ENCODE peak calls at places on chromosomes 13 and 19, in four cellular contexts. One of them, this sample, is unnamed. For H3K27me3, the result is how much of the 10 kb centered on the place peaks cover.

GRCh38 chr13:79775830-79776229 is 294.9 kb downstream of the NDFIP2 start:
- DNase-seq in ovary: no peak
- DNase-seq in K562: no peak
- DNase-seq in SK-N-SH: no peak
- DNase-seq in this sample: peak

GRCh38 chr13:103815619-103816018 is 749.4 kb upstream of the SLC10A2 start:
- DNase-seq in ovary: no peak
- DNase-seq in K562: no peak
- DNase-seq in SK-N-SH: no peak
- DNase-seq in this sample: no peak

GRCh38 chr19:55657004-55657747 is 2.3 kb downstream of the U2AF2 start:
- DNase-seq in ovary: no peak
- DNase-seq in K562: no peak
- DNase-seq in SK-N-SH: no peak
- DNase-seq in this sample: no peak

GRCh38 chr19:10655457-10656312 is 1.5 kb downstream of the ILF3 start:
- DNase-seq in ovary: no peak
- DNase-seq in K562: peak
- DNase-seq in SK-N-SH: peak
- DNase-seq in this sample: no peak

GRCh38 chr19:41299755-41300089 is 10.2 kb upstream of the CCDC97 start:
- DNase-seq in ovary: no peak
- DNase-seq in K562: no peak
- DNase-seq in SK-N-SH: no peak
- DNase-seq in this sample: no peak

GRCh38 chr19:4051175-4052101 is 15.3 kb downstream of the ZBTB7A start:
- DNase-seq in ovary: peak
- DNase-seq in K562: no peak
- DNase-seq in SK-N-SH: no peak
- DNase-seq in this sample: no peak

GRCh38 chr13:110301606-110302131 is 5.3 kb downstream of the COL4A1 start:
- DNase-seq in ovary: no peak
- DNase-seq in K562: no peak
- DNase-seq in SK-N-SH: no peak
- DNase-seq in this sample: no peak

GRCh38 chr13:108955741-108956140 is 326.3 kb downstream of the MYO16 start:
- DNase-seq in ovary: no peak
- DNase-seq in K562: no peak
- DNase-seq in SK-N-SH: no peak
- DNase-seq in this sample: no peak

GRCh38 chr13:40503966-40504591 is 162.4 kb downstream of the FOXO1 start:
- DNase-seq in ovary: no peak
- DNase-seq in K562: no peak
- DNase-seq in SK-N-SH: no peak
- DNase-seq in this sample: peak

GRCh38 chr13:109707044-109707794 is 79.2 kb downstream of the IRS2 start:
- DNase-seq in ovary: no peak
- DNase-seq in K562: peak
- DNase-seq in SK-N-SH: no peak
- DNase-seq in this sample: no peak

GRCh38 chr19:49924004-49924880 is 4.8 kb upstream of the ATF5 start:
- DNase-seq in ovary: no peak
- DNase-seq in K562: peak
- DNase-seq in SK-N-SH: no peak
- DNase-seq in this sample: no peak

GRCh38 chr19:11203194-11204075 is 6.1 kb upstream of the KANK2 start:
- DNase-seq in ovary: peak
- DNase-seq in K562: peak
- DNase-seq in SK-N-SH: peak
- DNase-seq in this sample: no peak

GRCh38 chr13:33016414-33017409 is at the start of gene KL:
- DNase-seq in ovary: no peak
- DNase-seq in K562: no peak
- DNase-seq in SK-N-SH: peak
- DNase-seq in this sample: no peak

GRCh38 chr19:2949939-2950285 is 5.1 kb upstream of the ZNF77 start:
- DNase-seq in ovary: no peak
- DNase-seq in K562: peak
- DNase-seq in SK-N-SH: peak
- DNase-seq in this sample: no peak

GRCh38 chr13:98272549-98272948 is 95.5 kb upstream of the RNF113B start:
- DNase-seq in ovary: no peak
- DNase-seq in K562: no peak
- DNase-seq in SK-N-SH: no peak
- DNase-seq in this sample: no peak

GRCh38 chr19:18896421-18896841 is 473 bp upstream of the CERS1 start:
- DNase-seq in ovary: no peak
- DNase-seq in K562: no peak
- DNase-seq in SK-N-SH: peak
- DNase-seq in this sample: no peak

GRCh38 chr19:29598496-29598895 is 7.6 kb upstream of the POP4 start:
- DNase-seq in ovary: no peak
- DNase-seq in K562: no peak
- DNase-seq in SK-N-SH: no peak
- DNase-seq in this sample: no peak

GRCh38 chr13:107091386-107091785 is 523.4 kb upstream of the ARGLU1 start:
- DNase-seq in ovary: no peak
- DNase-seq in K562: no peak
- DNase-seq in SK-N-SH: no peak
- DNase-seq in this sample: no peak

GRCh38 chr13:67119481-67119883 is 110.7 kb downstream of the PCDH9 start:
- DNase-seq in ovary: no peak
- DNase-seq in K562: peak
- DNase-seq in SK-N-SH: no peak
- DNase-seq in this sample: peak

GRCh38 chr19:33376423-33376822 is 2.9 kb downstream of the CEBPG start:
- DNase-seq in ovary: peak
- DNase-seq in K562: no peak
- DNase-seq in SK-N-SH: no peak
- DNase-seq in this sample: no peak

GRCh38 chr19:46482645-46483044 is 11.3 kb upstream of the PNMA8A start:
- DNase-seq in ovary: no peak
- DNase-seq in K562: no peak
- DNase-seq in SK-N-SH: no peak
- DNase-seq in this sample: no peak

GRCh38 chr19:52297601-52298358 is 811 bp downstream of the ZNF480 start:
- DNase-seq in ovary: no peak
- DNase-seq in K562: no peak
- DNase-seq in SK-N-SH: peak
- DNase-seq in this sample: no peak

GRCh38 chr19:5627395-5627904 is 4.6 kb downstream of the SAFB start:
- DNase-seq in ovary: no peak
- DNase-seq in K562: peak
- DNase-seq in SK-N-SH: no peak
- DNase-seq in this sample: peak

GRCh38 chr13:35470671-35471465 is 5.6 kb downstream of the MAB21L1 start:
- DNase-seq in ovary: peak
- DNase-seq in K562: no peak
- DNase-seq in SK-N-SH: peak
- DNase-seq in this sample: no peak

GRCh38 chr19:45497791-45498190 is 452 bp upstream of the PPM1N start:
- DNase-seq in ovary: no peak
- DNase-seq in K562: no peak
- DNase-seq in SK-N-SH: no peak
- DNase-seq in this sample: no peak

GRCh38 chr19:1760020-1760419 is 6.7 kb downstream of the ONECUT3 start:
- DNase-seq in ovary: no peak
- DNase-seq in K562: no peak
- DNase-seq in SK-N-SH: peak
- DNase-seq in this sample: no peak
- H3K27me3 ChIP-seq in ovary: under half
- H3K27me3 ChIP-seq in K562: half or more
- H3K27me3 ChIP-seq in SK-N-SH: half or more
- H3K27me3 ChIP-seq in this sample: half or more

GRCh38 chr13:69935043-69935442 is 172.6 kb upstream of the ATXN8OS start:
- DNase-seq in ovary: no peak
- DNase-seq in K562: no peak
- DNase-seq in SK-N-SH: peak
- DNase-seq in this sample: no peak
- TF ChIP-seq CTCF in ovary: no peak
- TF ChIP-seq CTCF in K562: peak
- TF ChIP-seq CTCF in SK-N-SH: peak
- TF ChIP-seq CTCF in this sample: no peak

DNA sequence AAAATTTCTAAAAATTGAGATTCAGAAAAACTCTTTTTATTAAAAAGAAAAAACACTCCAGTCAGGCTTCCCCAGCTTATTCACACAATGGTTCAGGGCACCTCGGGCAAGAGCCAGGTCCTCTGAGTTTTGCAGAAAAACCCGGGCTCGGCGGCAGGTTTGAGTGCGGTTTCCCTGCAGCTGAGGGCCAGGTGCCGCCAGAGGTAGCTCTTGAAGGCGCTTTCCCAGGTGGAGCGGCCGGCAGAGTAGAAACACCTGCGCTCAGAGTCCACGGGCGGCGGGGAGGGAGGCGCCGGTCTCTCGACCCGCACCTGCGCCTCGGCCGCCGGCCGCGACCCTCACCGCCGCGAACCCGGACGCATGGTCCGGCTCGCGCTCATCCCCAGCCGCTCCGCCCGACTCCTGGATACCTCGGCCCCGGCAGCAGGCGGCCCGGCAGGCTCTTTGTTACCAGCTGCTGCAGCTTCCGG is 444 bp downstream of the PROSER1 start:
- DNase-seq in ovary: no peak
- DNase-seq in K562: no peak
- DNase-seq in SK-N-SH: no peak
- DNase-seq in this sample: no peak
- H3K4me3 ChIP-seq in ovary: peak
- H3K4me3 ChIP-seq in K562: peak
- H3K4me3 ChIP-seq in SK-N-SH: peak
- H3K4me3 ChIP-seq in this sample: peak

GRCh38 chr19:14350302-14350701 is 30.9 kb upstream of the ADGRE5 start:
- DNase-seq in ovary: no peak
- DNase-seq in K562: peak
- DNase-seq in SK-N-SH: no peak
- DNase-seq in this sample: no peak

GRCh38 chr19:14349426-14349825 is 31.8 kb upstream of the ADGRE5 start:
- DNase-seq in ovary: no peak
- DNase-seq in K562: peak
- DNase-seq in SK-N-SH: no peak
- DNase-seq in this sample: no peak

GRCh38 chr19:14350866-14351265 is 30.4 kb upstream of the ADGRE5 start:
- DNase-seq in ovary: no peak
- DNase-seq in K562: no peak
- DNase-seq in SK-N-SH: no peak
- DNase-seq in this sample: no peak

GRCh38 chr19:14346279-14346678 is 35.0 kb upstream of the ADGRE5 start:
- DNase-seq in ovary: no peak
- DNase-seq in K562: no peak
- DNase-seq in SK-N-SH: no peak
- DNase-seq in this sample: no peak

GRCh38 chr19:14347999-14348889 is 33.0 kb upstream of the ADGRE5 start:
- DNase-seq in ovary: peak
- DNase-seq in K562: peak
- DNase-seq in SK-N-SH: peak
- DNase-seq in this sample: no peak
- H3K27me3 ChIP-seq in ovary: under half
- H3K27me3 ChIP-seq in K562: under half
- H3K27me3 ChIP-seq in SK-N-SH: under half
- H3K27me3 ChIP-seq in this sample: under half

This sample was measured in kidney epithelial cell.